ENCODE peak calls at places on chromosomes 11 and 22, in nine cellular contexts. H is endothelial cell of umbilical vein, U is ovary, Y is prostate gland, N is adrenal gland, R is esophagus squamous epithelium, J is gastrocnemius medialis, A is heart left ventricle, T is tibial nerve. C is an unnamed sample.
A peak's percentile ranks its signal among the peaks of the same experiment; 100 is the strongest.

GRCh38 chr11:117511981-117512448 is 184.4 kb downstream of the CEP164 start:
- DNase-seq in H (no peak), U (no peak), Y (no peak), N (no peak), R (no peak), J (no peak), A (no peak), T (no peak), C (no peak)

GRCh38 chr11:128095459-128096096 is 491.8 kb downstream of the ETS1 start:
- DNase-seq in H (peak; percentile 95), U (no peak), Y (no peak), N (no peak), R (no peak), J (no peak), A (no peak), T (no peak), C (no peak)

GRCh38 chr11:108967571-108967970 is 302.7 kb downstream of the DDX10 start:
- DNase-seq in H (no peak), U (no peak), Y (no peak), N (no peak), R (no peak), J (peak; percentile 17), A (peak; percentile 80), T (no peak), C (peak; percentile 16)

GRCh38 chr11:61149624-61150615 is 11.3 kb downstream of the VPS37C start:
- DNase-seq in H (peak; percentile 63), U (no peak), Y (no peak), N (no peak), R (no peak), J (no peak), A (no peak), T (no peak), C (peak; percentile 76)

GRCh38 chr22:19535001-19535400 is 10.8 kb upstream of the CLDN5 start:
- DNase-seq in H (peak; percentile 72), U (no peak), Y (no peak), N (no peak), R (no peak), J (no peak), A (no peak), T (no peak), C (no peak)

GRCh38 chr11:123798513-123799252 is 7.5 kb downstream of the OR6M1 start:
- DNase-seq in H (no peak), U (no peak), Y (no peak), N (no peak), R (no peak), J (no peak), A (no peak), T (no peak), C (no peak)

GRCh38 chr22:47406896-47407295 is 644.4 kb downstream of the TBC1D22A start:
- DNase-seq in H (no peak), U (no peak), Y (no peak), N (no peak), R (no peak), J (no peak), A (no peak), T (no peak), C (no peak)

GRCh38 chr11:44725016-44725651 is 1.6 kb upstream of the TSPAN18 start:
- DNase-seq in H (no peak), U (no peak), Y (no peak), N (no peak), R (no peak), J (no peak), A (no peak), T (no peak), C (no peak)

GRCh38 chr11:60912851-60913550 is 957 bp upstream of the TMEM109 start:
- DNase-seq in H (peak; percentile 22), U (no peak), Y (peak; percentile 56), N (no peak), R (no peak), J (no peak), A (no peak), T (no peak), C (no peak)

GRCh38 chr11:129593098-129593497 is 217.4 kb downstream of the BARX2 start:
- DNase-seq in H (no peak), U (no peak), Y (peak; percentile 70), N (no peak), R (no peak), J (no peak), A (no peak), T (no peak), C (no peak)

GRCh38 chr22:32469799-32470212 is 4.8 kb upstream of the FBXO7 start:
- DNase-seq in H (no peak), U (no peak), Y (no peak), N (peak; percentile 59), R (no peak), J (no peak), A (no peak), T (no peak), C (no peak)

GRCh38 chr11:19218216-19218615 is 16.4 kb upstream of the CSRP3 start:
- DNase-seq in H (no peak), U (no peak), Y (no peak), N (no peak), R (no peak), J (peak; percentile 46), A (no peak), T (no peak), C (no peak)

GRCh38 chr11:121464352-121464946 is 11.7 kb upstream of the SORL1-AS1 start:
- DNase-seq in H (peak; percentile 58), U (peak; percentile 36), Y (peak; percentile 65), N (peak; percentile 73), R (no peak), J (no peak), A (peak; percentile 87), T (no peak), C (peak; percentile 58)

GRCh38 chr11:68651208-68651984 is 32.9 kb upstream of the GAL start:
- DNase-seq in H (no peak), U (no peak), Y (peak; percentile 92), N (no peak), R (no peak), J (no peak), A (no peak), T (no peak), C (no peak)

GRCh38 chr11:33258631-33259184 is 1.5 kb downstream of the HIPK3 start:
- DNase-seq in H (peak; percentile 80), U (no peak), Y (peak; percentile 53), N (no peak), R (no peak), J (no peak), A (no peak), T (no peak), C (peak; percentile 72)

GRCh38 chr11:102341844-102342318 is 5.1 kb upstream of the BIRC2 start:
- DNase-seq in H (peak; percentile 86), U (peak; percentile 69), Y (peak; percentile 83), N (peak; percentile 78), R (no peak), J (peak; percentile 66), A (peak; percentile 72), T (peak; percentile 57), C (peak; percentile 90)

GRCh38 chr11:108002476-108002875 is 6.2 kb upstream of the CUL5 start:
- DNase-seq in H (no peak), U (no peak), Y (no peak), N (no peak), R (no peak), J (no peak), A (no peak), T (no peak), C (no peak)

GRCh38 chr11:27462543-27462942 is 10.0 kb downstream of the LGR4 start:
- DNase-seq in H (peak; percentile 36), U (no peak), Y (no peak), N (no peak), R (no peak), J (no peak), A (no peak), T (no peak), C (no peak)

GRCh38 chr11:117188620-117189081 is 10.1 kb downstream of the SIDT2 start:
- DNase-seq in H (no peak), U (no peak), Y (no peak), N (no peak), R (no peak), J (no peak), A (peak; percentile 52), T (no peak), C (no peak)

DNA sequence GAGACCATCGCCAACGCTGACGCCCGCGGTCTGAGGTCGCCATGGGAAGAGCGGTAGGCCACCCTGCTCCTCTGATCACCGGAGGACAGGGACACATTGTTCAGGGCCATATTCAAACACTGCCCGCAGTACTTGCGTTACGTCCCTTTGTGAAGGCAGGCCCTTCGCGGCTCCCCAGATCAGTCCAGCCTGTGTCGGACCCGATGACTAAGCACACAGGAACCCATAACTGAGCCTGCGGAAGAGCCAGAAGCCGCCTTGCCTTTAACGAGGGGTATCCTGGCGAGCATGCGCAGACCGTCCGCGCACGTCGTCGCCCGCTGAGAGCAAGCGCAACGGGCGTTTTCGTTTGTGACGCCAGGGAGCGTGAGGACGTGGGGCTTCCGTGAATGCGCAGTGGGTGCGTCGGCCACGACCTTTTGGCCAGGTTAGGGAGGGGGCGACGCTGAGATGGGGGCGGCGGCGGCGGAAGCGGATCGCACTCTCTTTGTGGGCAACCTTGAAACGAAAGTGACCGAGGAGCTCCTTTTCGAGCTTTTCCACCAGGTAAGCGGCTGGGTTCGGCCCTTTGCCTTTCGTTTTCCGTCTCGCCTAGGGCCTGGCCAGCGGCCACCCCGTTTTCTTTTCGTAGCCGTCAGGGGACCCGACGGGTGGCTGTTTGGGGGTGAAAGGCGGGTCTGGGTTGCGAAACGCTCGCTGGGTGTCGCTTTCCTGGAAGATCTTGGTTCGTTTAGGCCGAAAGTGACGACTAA is at the start of the genes C11orf71 and RBM7:
- DNase-seq in H (peak; percentile 99), U (peak; percentile 99), Y (peak; percentile 96), N (peak; percentile 98), R (peak; percentile 82), J (peak; percentile 97), A (peak; percentile 99), T (peak; percentile 93), C (peak; percentile 96)
- TF ChIP-seq POLR2A in H (peak; percentile 98), U (peak; percentile 96), Y (peak; percentile 94), N (peak; percentile 94), R (peak; percentile 87), J (peak; percentile 85), A (peak; percentile 92), T (peak; percentile 98), C (peak; percentile 84)

GRCh38 chr11:8757533-8757932 is 74.9 kb downstream of the RPL27A start:
- DNase-seq in H (no peak), U (no peak), Y (no peak), N (no peak), R (no peak), J (no peak), A (no peak), T (no peak), C (no peak)
- H3K27ac ChIP-seq in H (no peak overlapping the region), U (no peak overlapping the region), Y (no peak overlapping the region), N (peak overlapping the region; percentile 57), R (peak overlapping the region; percentile 77), J (peak overlapping the region; percentile 51), A (peak overlapping the region; percentile 86), T (no peak overlapping the region), C (peak overlapping the region; percentile 62)

GRCh38 chr22:29108137-29108536 is 35.3 kb downstream of the KREMEN1 start:
- DNase-seq in H (no peak), U (no peak), Y (no peak), N (no peak), R (no peak), J (no peak), A (no peak), T (no peak), C (no peak)
- TF ChIP-seq POLR2A in H (no peak), U (no peak), Y (no peak), N (no peak), R (no peak), J (no peak), A (no peak), T (no peak), C (no peak)

GRCh38 chr11:1484061-1484671 is 2.4 kb downstream of the MOB2 start:
- DNase-seq in H (no peak), U (peak; percentile 30), Y (no peak), N (no peak), R (no peak), J (no peak), A (no peak), T (no peak), C (no peak)
- H3K27ac ChIP-seq in H (no peak overlapping the region), U (no peak overlapping the region), Y (peak overlapping the region; percentile 66), N (no peak overlapping the region), R (peak overlapping the region; percentile 89), J (peak overlapping the region; percentile 80), A (peak overlapping the region; percentile 92), T (peak overlapping the region; percentile 24), C (no peak overlapping the region)

C was measured in testis.